ENCODE peak calls at places on chromosomes 11 and 22, in six cellular contexts. One of them, this sample, is unnamed.

GRCh38 chr11:37695283-37695682 is 1097.2 kb upstream of the RAG2 start:
- DNase-seq in K562: no peak
- DNase-seq in GM12878: no peak
- DNase-seq in HepG2: no peak
- DNase-seq in A549: no peak
- DNase-seq in SK-N-SH: no peak
- DNase-seq in this sample: no peak

GRCh38 chr11:72828081-72828567 is 13.9 kb downstream of the ATG16L2 start:
- DNase-seq in SK-N-SH: no peak
- DNase-seq in GM12878: no peak
- DNase-seq in HepG2: no peak
- DNase-seq in K562: no peak
- DNase-seq in A549: no peak
- DNase-seq in this sample: no peak

GRCh38 chr22:44247346-44247745 is 65.4 kb downstream of the SHISAL1 start:
- DNase-seq in GM12878: no peak
- DNase-seq in SK-N-SH: no peak
- DNase-seq in K562: no peak
- DNase-seq in HepG2: no peak
- DNase-seq in A549: no peak
- DNase-seq in this sample: peak; percentile 29

GRCh38 chr11:69317401-69318092 is 23.6 kb downstream of the MYEOV start:
- DNase-seq in K562: no peak
- DNase-seq in SK-N-SH: no peak
- DNase-seq in GM12878: no peak
- DNase-seq in HepG2: no peak
- DNase-seq in A549: no peak
- DNase-seq in this sample: no peak

GRCh38 chr11:75800728-75801361 is 14.2 kb upstream of the UVRAG start:
- DNase-seq in HepG2: no peak
- DNase-seq in K562: no peak
- DNase-seq in SK-N-SH: no peak
- DNase-seq in GM12878: no peak
- DNase-seq in A549: no peak
- DNase-seq in this sample: no peak

GRCh38 chr11:131839326-131839725 is 468.9 kb downstream of the NTM start:
- DNase-seq in A549: no peak
- DNase-seq in GM12878: no peak
- DNase-seq in HepG2: no peak
- DNase-seq in K562: no peak
- DNase-seq in SK-N-SH: no peak
- DNase-seq in this sample: no peak

GRCh38 chr11:12901874-12902481 is 107.1 kb upstream of the RASSF10 start:
- DNase-seq in A549: no peak
- DNase-seq in GM12878: no peak
- DNase-seq in K562: no peak
- DNase-seq in SK-N-SH: no peak
- DNase-seq in HepG2: no peak
- DNase-seq in this sample: no peak

GRCh38 chr11:93559681-93560080 is 16.5 kb upstream of the SMCO4 start:
- DNase-seq in SK-N-SH: no peak
- DNase-seq in HepG2: no peak
- DNase-seq in GM12878: no peak
- DNase-seq in K562: no peak
- DNase-seq in A549: no peak
- DNase-seq in this sample: no peak

GRCh38 chr22:41620646-41621098 is at the start of gene DESI1:
- DNase-seq in GM12878: no peak
- DNase-seq in HepG2: peak; percentile 21
- DNase-seq in K562: no peak
- DNase-seq in SK-N-SH: no peak
- DNase-seq in A549: peak; percentile 47
- DNase-seq in this sample: no peak

GRCh38 chr11:130068986-130069683 is 559 bp upstream of the APLP2 start:
- DNase-seq in A549: peak; percentile 61
- DNase-seq in GM12878: no peak
- DNase-seq in SK-N-SH: no peak
- DNase-seq in HepG2: no peak
- DNase-seq in K562: no peak
- DNase-seq in this sample: no peak
- TF ChIP-seq CHD2 in A549: no peak
- TF ChIP-seq CHD2 in GM12878: no peak
- TF ChIP-seq CHD2 in SK-N-SH: no peak
- TF ChIP-seq CHD2 in HepG2: no peak
- TF ChIP-seq CHD2 in K562: no peak
- TF ChIP-seq CHD2 in this sample: no peak

DNA sequence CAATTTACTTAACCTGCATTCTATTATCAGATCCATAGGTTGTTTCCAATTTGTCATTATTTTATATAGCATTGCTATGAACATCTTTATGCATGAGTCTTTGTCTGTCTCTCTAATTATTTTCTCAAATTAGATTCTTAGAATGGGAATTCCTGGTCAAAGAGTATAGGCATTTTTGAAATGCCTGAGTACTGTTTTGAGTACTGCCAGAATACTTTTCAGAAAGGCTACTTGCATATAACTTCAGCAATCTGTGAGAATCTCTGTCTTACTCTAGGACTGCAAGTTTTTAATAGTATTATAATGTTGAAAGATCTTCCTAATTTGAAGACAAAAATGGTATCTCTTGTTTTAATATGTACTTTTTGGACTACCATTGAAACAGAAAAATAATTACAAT is 56.6 kb downstream of the KCNC1 start:
- DNase-seq in K562: no peak
- DNase-seq in SK-N-SH: no peak
- DNase-seq in A549: no peak
- DNase-seq in HepG2: no peak
- DNase-seq in GM12878: no peak
- DNase-seq in this sample: no peak
- TF ChIP-seq CHD2 in K562: no peak
- TF ChIP-seq CHD2 in SK-N-SH: no peak
- TF ChIP-seq CHD2 in A549: no peak
- TF ChIP-seq CHD2 in HepG2: no peak
- TF ChIP-seq CHD2 in GM12878: no peak
- TF ChIP-seq CHD2 in this sample: no peak

GRCh38 chr11:85180528-85180927 is 446.6 kb downstream of the DLG2 start:
- DNase-seq in HepG2: no peak
- DNase-seq in A549: no peak
- DNase-seq in SK-N-SH: no peak
- DNase-seq in K562: no peak
- DNase-seq in GM12878: no peak
- DNase-seq in this sample: no peak

GRCh38 chr11:85187992-85188391 is 439.2 kb downstream of the DLG2 start:
- DNase-seq in GM12878: no peak
- DNase-seq in HepG2: peak; percentile 56
- DNase-seq in A549: peak; percentile 29
- DNase-seq in K562: no peak
- DNase-seq in SK-N-SH: no peak
- DNase-seq in this sample: no peak

GRCh38 chr11:85182437-85183109 is 444.6 kb downstream of the DLG2 start:
- DNase-seq in GM12878: no peak
- DNase-seq in SK-N-SH: peak; percentile 24
- DNase-seq in K562: no peak
- DNase-seq in A549: peak; percentile 57
- DNase-seq in HepG2: peak; percentile 21
- DNase-seq in this sample: no peak
- TF ChIP-seq CHD2 in GM12878: no peak
- TF ChIP-seq CHD2 in SK-N-SH: no peak
- TF ChIP-seq CHD2 in K562: no peak
- TF ChIP-seq CHD2 in A549: no peak
- TF ChIP-seq CHD2 in HepG2: no peak
- TF ChIP-seq CHD2 in this sample: no peak

DNA sequence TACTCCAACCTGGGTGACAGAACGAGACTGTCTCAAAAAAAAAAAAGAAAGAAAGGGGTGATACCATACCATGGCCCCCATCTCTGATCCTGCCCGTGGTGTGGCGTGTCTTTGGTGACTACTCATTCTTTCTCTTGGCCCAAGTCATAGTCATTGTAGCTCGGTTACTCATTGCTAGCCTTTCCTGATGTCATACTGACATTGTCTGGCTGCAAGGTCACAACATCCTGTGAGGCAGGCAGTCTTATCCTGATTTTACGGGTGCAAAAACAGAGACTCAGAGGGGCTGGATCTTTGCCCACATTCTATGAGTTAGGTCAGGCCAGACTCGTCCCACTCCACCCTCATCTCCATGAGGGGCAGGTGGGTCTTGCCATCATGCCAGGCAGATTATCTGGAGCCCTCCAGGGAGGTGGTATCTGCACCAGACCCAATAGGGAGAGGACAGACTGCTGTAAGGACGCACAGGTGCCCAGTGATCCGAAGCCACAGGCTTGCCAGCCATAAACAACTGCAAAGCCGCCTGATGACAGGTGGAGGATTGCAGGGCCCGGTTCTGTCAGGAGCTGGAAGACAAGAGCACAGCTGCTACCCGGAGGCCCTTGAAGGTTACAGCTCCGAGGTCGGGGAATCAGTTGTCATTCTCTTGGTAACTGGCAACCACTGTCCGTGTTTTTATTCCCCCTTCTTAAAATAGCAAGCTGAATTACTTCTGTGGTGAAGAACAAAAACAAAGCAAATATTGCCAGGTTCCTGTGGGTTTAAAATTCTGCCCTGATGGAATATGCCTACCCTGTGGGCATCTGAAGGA is 13.8 kb downstream of the TOM1 start:
- DNase-seq in A549: peak; percentile 53
- DNase-seq in SK-N-SH: no peak
- DNase-seq in GM12878: no peak
- DNase-seq in HepG2: peak; percentile 70
- DNase-seq in K562: no peak
- DNase-seq in this sample: no peak
- TF ChIP-seq CHD2 in A549: no peak
- TF ChIP-seq CHD2 in SK-N-SH: no peak
- TF ChIP-seq CHD2 in GM12878: no peak
- TF ChIP-seq CHD2 in HepG2: no peak
- TF ChIP-seq CHD2 in K562: no peak
- TF ChIP-seq CHD2 in this sample: no peak

DNA sequence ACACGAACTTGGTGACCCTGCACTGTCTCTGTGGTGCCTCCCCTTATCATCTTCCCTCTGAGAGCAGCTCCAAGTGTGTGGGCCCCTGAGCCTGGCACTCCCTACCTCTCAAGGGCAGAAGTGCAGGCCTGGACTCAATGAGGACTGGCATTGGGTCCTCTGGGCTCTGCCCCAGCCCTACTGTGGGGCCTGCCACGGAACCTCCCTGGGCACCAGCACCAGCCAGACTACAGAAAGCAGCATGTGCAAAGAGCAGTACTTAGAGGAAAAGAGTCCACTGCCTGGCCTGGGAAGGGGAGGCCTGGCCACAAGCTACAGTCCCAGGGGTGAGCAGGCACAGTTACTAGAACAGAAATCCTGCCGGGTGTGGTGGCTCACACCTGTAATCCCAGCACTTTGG is 222.5 kb downstream of the DSCAML1 start:
- DNase-seq in GM12878: no peak
- DNase-seq in K562: no peak
- DNase-seq in HepG2: no peak
- DNase-seq in SK-N-SH: no peak
- DNase-seq in A549: no peak
- DNase-seq in this sample: no peak
- TF ChIP-seq CHD2 in GM12878: no peak
- TF ChIP-seq CHD2 in K562: no peak
- TF ChIP-seq CHD2 in HepG2: no peak
- TF ChIP-seq CHD2 in SK-N-SH: no peak
- TF ChIP-seq CHD2 in A549: no peak
- TF ChIP-seq CHD2 in this sample: no peak

DNA sequence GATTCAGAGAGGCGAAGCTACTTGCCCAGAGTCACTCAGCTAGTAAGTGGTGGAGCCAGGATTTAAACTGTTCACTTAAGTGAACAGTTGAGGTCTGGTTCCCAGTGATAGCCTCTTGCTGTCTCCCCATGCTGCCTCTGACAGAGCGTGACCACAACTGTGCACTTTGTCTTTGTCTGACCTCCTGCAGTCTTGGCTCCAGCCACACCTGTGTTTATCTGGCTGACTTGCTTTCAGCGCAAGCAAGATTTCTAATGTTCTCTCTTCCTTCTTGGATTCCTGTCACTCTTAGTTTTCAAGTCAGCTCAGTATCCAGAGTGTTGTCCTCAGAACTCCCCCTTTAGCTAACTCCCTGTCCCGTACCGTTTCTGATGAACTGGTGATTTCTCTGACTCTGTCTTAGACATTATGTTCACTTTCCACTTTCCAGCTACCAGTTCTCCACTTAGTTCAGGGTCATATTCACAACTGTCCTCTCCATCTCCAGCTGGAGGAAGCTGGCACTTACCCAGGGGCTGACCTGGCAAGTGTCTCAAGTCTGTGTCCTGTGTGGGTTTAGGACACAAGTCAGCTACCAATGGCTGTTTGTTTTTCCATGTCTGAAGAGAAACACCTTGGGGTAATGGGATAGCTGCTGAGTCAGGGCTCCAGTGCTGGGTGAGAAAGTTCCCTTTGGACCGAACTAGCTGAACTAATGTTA is 134.6 kb downstream of the CSNK2A3 start:
- DNase-seq in SK-N-SH: no peak
- DNase-seq in HepG2: no peak
- DNase-seq in A549: no peak
- DNase-seq in K562: no peak
- DNase-seq in GM12878: no peak
- DNase-seq in this sample: no peak
- TF ChIP-seq CHD2 in SK-N-SH: no peak
- TF ChIP-seq CHD2 in HepG2: no peak
- TF ChIP-seq CHD2 in A549: no peak
- TF ChIP-seq CHD2 in K562: no peak
- TF ChIP-seq CHD2 in GM12878: no peak
- TF ChIP-seq CHD2 in this sample: no peak